ENCODE peak calls at places on chromosomes 2 and 18, in four cellular contexts. One of them, this sample, is unnamed.
A peak's percentile ranks its signal among the peaks of the same experiment; 100 is the strongest.

GRCh38 chr2:23571527-23572295 is 186.7 kb downstream of the KLHL29 start:
- DNase-seq in GM23248: no peak
- DNase-seq in fibroblast of lung: no peak
- DNase-seq in stomach: no peak
- DNase-seq in this sample: no peak

GRCh38 chr2:204608261-204608660 is 63.0 kb downstream of the PARD3B start:
- DNase-seq in GM23248: peak; percentile 69
- DNase-seq in fibroblast of lung: peak; percentile 68
- DNase-seq in stomach: no peak
- DNase-seq in this sample: no peak

GRCh38 chr18:55433688-55434087 is 154.3 kb downstream of the TCF4 start:
- DNase-seq in GM23248: no peak
- DNase-seq in fibroblast of lung: no peak
- DNase-seq in stomach: no peak
- DNase-seq in this sample: no peak

GRCh38 chr2:69200107-69200520 is 186.9 kb downstream of the GFPT1 start:
- DNase-seq in GM23248: peak; percentile 89
- DNase-seq in fibroblast of lung: no peak
- DNase-seq in stomach: no peak
- DNase-seq in this sample: no peak

GRCh38 chr2:3099860-3100234 is 277.8 kb downstream of the EIPR1 start:
- DNase-seq in GM23248: no peak
- DNase-seq in fibroblast of lung: no peak
- DNase-seq in stomach: no peak
- DNase-seq in this sample: no peak

GRCh38 chr2:31049913-31050588 is 88.2 kb downstream of the GALNT14 start:
- DNase-seq in GM23248: no peak
- DNase-seq in fibroblast of lung: no peak
- DNase-seq in stomach: no peak
- DNase-seq in this sample: no peak

GRCh38 chr2:84807063-84807485 is 73.8 kb downstream of the TRABD2A start:
- DNase-seq in GM23248: peak; percentile 93
- DNase-seq in fibroblast of lung: peak; percentile 99
- DNase-seq in stomach: peak; percentile 60
- DNase-seq in this sample: peak; percentile 19

GRCh38 chr2:165902929-165903328 is 50.6 kb downstream of the TTC21B start:
- DNase-seq in GM23248: peak; percentile 29
- DNase-seq in fibroblast of lung: peak; percentile 14
- DNase-seq in stomach: no peak
- DNase-seq in this sample: no peak

GRCh38 chr2:239382384-239382880 is 18.4 kb downstream of the HDAC4 start:
- DNase-seq in GM23248: no peak
- DNase-seq in fibroblast of lung: no peak
- DNase-seq in stomach: no peak
- DNase-seq in this sample: no peak

GRCh38 chr2:175478369-175478768 is 296.9 kb upstream of the ATP5MC3 start:
- DNase-seq in GM23248: peak; percentile 6
- DNase-seq in fibroblast of lung: no peak
- DNase-seq in stomach: no peak
- DNase-seq in this sample: peak; percentile 6

GRCh38 chr2:62217421-62217820 is 21.5 kb downstream of the B3GNT2 start:
- DNase-seq in GM23248: no peak
- DNase-seq in fibroblast of lung: no peak
- DNase-seq in stomach: no peak
- DNase-seq in this sample: no peak

GRCh38 chr2:203722411-203722810 is 16.0 kb downstream of the CD28 start:
- DNase-seq in GM23248: peak; percentile 20
- DNase-seq in fibroblast of lung: peak; percentile 43
- DNase-seq in stomach: no peak
- DNase-seq in this sample: peak; percentile 21

GRCh38 chr2:147181351-147182029 is 663.3 kb upstream of the ACVR2A start:
- DNase-seq in GM23248: no peak
- DNase-seq in fibroblast of lung: no peak
- DNase-seq in stomach: no peak
- DNase-seq in this sample: peak; percentile 29

GRCh38 chr2:95391641-95392310 is 10.7 kb upstream of the FAHD2A start:
- DNase-seq in GM23248: no peak
- DNase-seq in fibroblast of lung: no peak
- DNase-seq in stomach: peak; percentile 59
- DNase-seq in this sample: no peak

GRCh38 chr2:206245178-206245778 is 29.2 kb upstream of the ZDBF2 start:
- DNase-seq in GM23248: no peak
- DNase-seq in fibroblast of lung: no peak
- DNase-seq in stomach: no peak
- DNase-seq in this sample: no peak

GRCh38 chr2:160582481-160583161 is 89.0 kb upstream of the RBMS1 start:
- DNase-seq in GM23248: peak; percentile 80
- DNase-seq in fibroblast of lung: peak; percentile 85
- DNase-seq in stomach: no peak
- DNase-seq in this sample: no peak

GRCh38 chr2:101328474-101329007 is 20.0 kb upstream of the RNF149 start:
- DNase-seq in GM23248: peak; percentile 55
- DNase-seq in fibroblast of lung: peak; percentile 85
- DNase-seq in stomach: no peak
- DNase-seq in this sample: peak; percentile 92

GRCh38 chr2:103401621-103402020 is 639.8 kb downstream of the TMEM182 start:
- DNase-seq in GM23248: peak; percentile 4
- DNase-seq in fibroblast of lung: peak; percentile 97
- DNase-seq in stomach: no peak
- DNase-seq in this sample: peak; percentile 1

GRCh38 chr2:23619941-23620340 is 235.0 kb downstream of the KLHL29 start:
- DNase-seq in GM23248: no peak
- DNase-seq in fibroblast of lung: no peak
- DNase-seq in stomach: no peak
- DNase-seq in this sample: no peak

GRCh38 chr2:46872876-46873631 is 42.6 kb downstream of the MCFD2 start:
- DNase-seq in GM23248: no peak
- DNase-seq in fibroblast of lung: no peak
- DNase-seq in stomach: no peak
- DNase-seq in this sample: no peak

GRCh38 chr2:46873632-46874068 is 42.0 kb downstream of the MCFD2 start:
- DNase-seq in GM23248: peak; percentile 98
- DNase-seq in fibroblast of lung: peak; percentile 97
- DNase-seq in stomach: peak; percentile 59
- DNase-seq in this sample: peak; percentile 91

GRCh38 chr2:46875226-46875899 is 40.2 kb downstream of the MCFD2 start:
- DNase-seq in GM23248: no peak
- DNase-seq in fibroblast of lung: no peak
- DNase-seq in stomach: no peak
- DNase-seq in this sample: no peak

GRCh38 chr2:46871976-46872381 is 43.6 kb downstream of the MCFD2 start:
- DNase-seq in GM23248: no peak
- DNase-seq in fibroblast of lung: peak; percentile 57
- DNase-seq in stomach: no peak
- DNase-seq in this sample: no peak

GRCh38 chr2:46874236-46874929 is 41.2 kb downstream of the MCFD2 start:
- DNase-seq in GM23248: peak; percentile 54
- DNase-seq in fibroblast of lung: no peak
- DNase-seq in stomach: no peak
- DNase-seq in this sample: no peak
- H3K4me1 ChIP-seq in GM23248: peaks cover 44% of the 10 kb centered on the region
- H3K4me1 ChIP-seq in fibroblast of lung: peaks cover 55% of the 10 kb centered on the region
- H3K4me1 ChIP-seq in stomach: peaks cover 38% of the 10 kb centered on the region
- H3K4me1 ChIP-seq in this sample: peaks cover 11% of the 10 kb centered on the region

GRCh38 chr2:217830807-217831206 is 172.0 kb downstream of the TNS1 start:
- DNase-seq in GM23248: no peak
- DNase-seq in fibroblast of lung: no peak
- DNase-seq in stomach: no peak
- DNase-seq in this sample: no peak

GRCh38 chr2:217829420-217829819 is 173.4 kb downstream of the TNS1 start:
- DNase-seq in GM23248: no peak
- DNase-seq in fibroblast of lung: no peak
- DNase-seq in stomach: no peak
- DNase-seq in this sample: no peak

GRCh38 chr2:217828336-217828735 is 174.5 kb downstream of the TNS1 start:
- DNase-seq in GM23248: no peak
- DNase-seq in fibroblast of lung: no peak
- DNase-seq in stomach: no peak
- DNase-seq in this sample: no peak

GRCh38 chr2:217831306-217831705 is 171.5 kb downstream of the TNS1 start:
- DNase-seq in GM23248: no peak
- DNase-seq in fibroblast of lung: no peak
- DNase-seq in stomach: no peak
- DNase-seq in this sample: no peak

DNA sequence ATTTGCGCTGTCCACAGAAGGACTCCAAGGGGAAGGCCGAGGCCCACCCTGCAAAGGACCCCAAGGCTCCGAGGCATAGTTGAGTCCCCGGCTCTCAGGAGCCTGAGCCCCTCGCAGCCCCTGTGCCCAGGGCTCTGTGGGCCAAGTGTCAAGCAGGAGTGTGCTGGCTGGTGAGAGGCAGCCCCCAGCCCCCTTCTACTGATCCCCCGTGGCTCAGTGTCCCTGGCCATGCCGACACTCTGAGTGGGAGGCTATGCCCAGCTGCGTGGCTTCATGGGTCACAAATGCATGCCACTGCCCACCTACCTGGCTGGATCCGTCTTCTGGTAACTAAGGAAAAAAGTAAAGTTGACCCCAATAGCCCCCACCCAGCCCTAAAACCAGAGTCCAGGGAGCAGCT is 172.7 kb downstream of the TNS1 start:
- DNase-seq in GM23248: no peak
- DNase-seq in fibroblast of lung: no peak
- DNase-seq in stomach: no peak
- DNase-seq in this sample: no peak
- H3K27me3 ChIP-seq in GM23248: no peaks in the 10 kb centered on the region
- H3K27me3 ChIP-seq in fibroblast of lung: no peaks in the 10 kb centered on the region
- H3K27me3 ChIP-seq in stomach: no peaks in the 10 kb centered on the region
- H3K27me3 ChIP-seq in this sample: peaks cover 17% of the 10 kb centered on the region

GRCh38 chr2:237180987-237181386 is 95.3 kb downstream of the COPS8 start:
- DNase-seq in GM23248: no peak
- DNase-seq in fibroblast of lung: no peak
- DNase-seq in stomach: no peak
- DNase-seq in this sample: no peak
- H3K4me1 ChIP-seq in GM23248: peaks cover 49% of the 10 kb centered on the region
- H3K4me1 ChIP-seq in fibroblast of lung: peaks cover 40% of the 10 kb centered on the region
- H3K4me1 ChIP-seq in stomach: no peaks in the 10 kb centered on the region
- H3K4me1 ChIP-seq in this sample: no peaks in the 10 kb centered on the region

GRCh38 chr2:19785867-19786266 is 115.9 kb downstream of the TTC32 start:
- DNase-seq in GM23248: peak; percentile 42
- DNase-seq in fibroblast of lung: no peak
- DNase-seq in stomach: no peak
- DNase-seq in this sample: no peak
- H3K27me3 ChIP-seq in GM23248: no peaks in the 10 kb centered on the region
- H3K27me3 ChIP-seq in fibroblast of lung: no peaks in the 10 kb centered on the region
- H3K27me3 ChIP-seq in stomach: no peaks in the 10 kb centered on the region
- H3K27me3 ChIP-seq in this sample: no peaks in the 10 kb centered on the region

GRCh38 chr2:201909348-201909747 is 103.0 kb downstream of the CDK15 start:
- DNase-seq in GM23248: peak; percentile 85
- DNase-seq in fibroblast of lung: peak; percentile 99
- DNase-seq in stomach: no peak
- DNase-seq in this sample: no peak

GRCh38 chr2:201907128-201907886 is 101.0 kb downstream of the CDK15 start:
- DNase-seq in GM23248: no peak
- DNase-seq in fibroblast of lung: peak; percentile 56
- DNase-seq in stomach: no peak
- DNase-seq in this sample: no peak

GRCh38 chr2:201911372-201911771 is 105.0 kb downstream of the CDK15 start:
- DNase-seq in GM23248: no peak
- DNase-seq in fibroblast of lung: no peak
- DNase-seq in stomach: no peak
- DNase-seq in this sample: no peak

GRCh38 chr2:201909961-201910361 is 103.6 kb downstream of the CDK15 start:
- DNase-seq in GM23248: peak; percentile 75
- DNase-seq in fibroblast of lung: peak; percentile 76
- DNase-seq in stomach: no peak
- DNase-seq in this sample: no peak

DNA sequence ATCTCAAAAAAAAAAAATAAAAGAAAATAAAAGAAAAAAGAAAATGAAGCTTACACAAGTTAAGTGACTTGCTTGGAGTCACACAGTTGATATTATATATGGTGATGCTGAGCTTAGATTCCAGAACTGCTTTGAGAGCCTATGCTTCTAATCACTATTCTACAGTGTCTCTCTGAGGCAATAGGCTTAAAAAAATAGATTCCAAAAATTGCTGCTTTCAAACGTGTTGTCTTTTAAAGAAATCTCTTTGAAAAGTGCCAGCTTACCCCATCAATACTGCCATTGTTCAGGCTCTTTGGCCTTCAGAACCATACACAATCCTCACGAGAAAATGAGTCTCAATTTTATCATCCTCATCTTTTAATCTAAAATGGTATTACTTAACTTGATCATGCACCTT is 102.6 kb downstream of the CDK15 start:
- DNase-seq in GM23248: peak; percentile 28
- DNase-seq in fibroblast of lung: peak; percentile 72
- DNase-seq in stomach: no peak
- DNase-seq in this sample: no peak
- H3K4me1 ChIP-seq in GM23248: peaks cover 28% of the 10 kb centered on the region
- H3K4me1 ChIP-seq in fibroblast of lung: peaks cover 9% of the 10 kb centered on the region
- H3K4me1 ChIP-seq in stomach: peaks cover 11% of the 10 kb centered on the region
- H3K4me1 ChIP-seq in this sample: no peaks in the 10 kb centered on the region